ENCODE peak calls at places on chromosome 22, in seven cellular contexts. One of them, this sample, is unnamed.

GRCh38 chr22:43465291-43466015 is 53.6 kb downstream of the MPPED1 start:
- DNase-seq in H1: no peak
- DNase-seq in SK-N-SH: no peak
- DNase-seq in GM12892: no peak
- DNase-seq in transverse colon: no peak
- DNase-seq in HepG2: no peak
- DNase-seq in breast epithelium: no peak
- DNase-seq in this sample: no peak

GRCh38 chr22:44096736-44097135 is 72.6 kb downstream of the PARVB start:
- DNase-seq in transverse colon: no peak
- DNase-seq in SK-N-SH: no peak
- DNase-seq in breast epithelium: no peak
- DNase-seq in HepG2: no peak
- DNase-seq in H1: no peak
- DNase-seq in GM12892: no peak
- DNase-seq in this sample: no peak

GRCh38 chr22:25929479-25929878 is 187.5 kb downstream of the MYO18B start:
- DNase-seq in transverse colon: no peak
- DNase-seq in SK-N-SH: no peak
- DNase-seq in HepG2: no peak
- DNase-seq in breast epithelium: no peak
- DNase-seq in GM12892: no peak
- DNase-seq in H1: no peak
- DNase-seq in this sample: no peak

GRCh38 chr22:42939941-42940653 is 74.9 kb downstream of the PACSIN2 start:
- DNase-seq in SK-N-SH: no peak
- DNase-seq in GM12892: no peak
- DNase-seq in HepG2: peak; percentile 88
- DNase-seq in breast epithelium: no peak
- DNase-seq in transverse colon: peak; percentile 71
- DNase-seq in H1: no peak
- DNase-seq in this sample: peak; percentile 95

GRCh38 chr22:22074634-22075381 is 92.2 kb upstream of the TOP3B start:
- DNase-seq in GM12892: no peak
- DNase-seq in H1: no peak
- DNase-seq in HepG2: no peak
- DNase-seq in SK-N-SH: no peak
- DNase-seq in breast epithelium: no peak
- DNase-seq in transverse colon: no peak
- DNase-seq in this sample: no peak

GRCh38 chr22:38843716-38844660 is at the start of gene NPTXR:
- DNase-seq in SK-N-SH: peak; percentile 90
- DNase-seq in breast epithelium: no peak
- DNase-seq in GM12892: no peak
- DNase-seq in H1: no peak
- DNase-seq in HepG2: peak; percentile 30
- DNase-seq in transverse colon: peak; percentile 36
- DNase-seq in this sample: peak; percentile 16

GRCh38 chr22:35072939-35073338 is 7.0 kb downstream of the ISX start:
- DNase-seq in HepG2: no peak
- DNase-seq in H1: no peak
- DNase-seq in breast epithelium: no peak
- DNase-seq in transverse colon: no peak
- DNase-seq in GM12892: no peak
- DNase-seq in SK-N-SH: no peak
- DNase-seq in this sample: no peak

GRCh38 chr22:49904040-49904369 is 14.2 kb downstream of the ALG12 start:
- DNase-seq in transverse colon: no peak
- DNase-seq in breast epithelium: no peak
- DNase-seq in H1: no peak
- DNase-seq in GM12892: no peak
- DNase-seq in SK-N-SH: no peak
- DNase-seq in HepG2: no peak
- DNase-seq in this sample: no peak

GRCh38 chr22:43520632-43521039 is 108.8 kb downstream of the MPPED1 start:
- DNase-seq in transverse colon: no peak
- DNase-seq in breast epithelium: no peak
- DNase-seq in SK-N-SH: no peak
- DNase-seq in HepG2: no peak
- DNase-seq in H1: no peak
- DNase-seq in GM12892: no peak
- DNase-seq in this sample: no peak

GRCh38 chr22:46121079-46121478 is 29.2 kb upstream of the PPARA start:
- DNase-seq in SK-N-SH: no peak
- DNase-seq in H1: no peak
- DNase-seq in HepG2: no peak
- DNase-seq in breast epithelium: no peak
- DNase-seq in GM12892: no peak
- DNase-seq in transverse colon: no peak
- DNase-seq in this sample: no peak

GRCh38 chr22:45934659-45935341 is 42.2 kb downstream of the WNT7B start:
- DNase-seq in transverse colon: no peak
- DNase-seq in SK-N-SH: peak; percentile 79
- DNase-seq in breast epithelium: peak; percentile 62
- DNase-seq in GM12892: no peak
- DNase-seq in HepG2: peak; percentile 27
- DNase-seq in H1: no peak
- DNase-seq in this sample: no peak

GRCh38 chr22:46783721-46784120 is 21.3 kb downstream of the TBC1D22A start:
- DNase-seq in SK-N-SH: no peak
- DNase-seq in H1: no peak
- DNase-seq in breast epithelium: no peak
- DNase-seq in transverse colon: no peak
- DNase-seq in HepG2: no peak
- DNase-seq in GM12892: no peak
- DNase-seq in this sample: no peak

GRCh38 chr22:36334081-36334831 is 53.5 kb downstream of the MYH9 start:
- DNase-seq in transverse colon: peak; percentile 52
- DNase-seq in SK-N-SH: no peak
- DNase-seq in GM12892: no peak
- DNase-seq in breast epithelium: no peak
- DNase-seq in HepG2: no peak
- DNase-seq in H1: no peak
- DNase-seq in this sample: no peak

DNA sequence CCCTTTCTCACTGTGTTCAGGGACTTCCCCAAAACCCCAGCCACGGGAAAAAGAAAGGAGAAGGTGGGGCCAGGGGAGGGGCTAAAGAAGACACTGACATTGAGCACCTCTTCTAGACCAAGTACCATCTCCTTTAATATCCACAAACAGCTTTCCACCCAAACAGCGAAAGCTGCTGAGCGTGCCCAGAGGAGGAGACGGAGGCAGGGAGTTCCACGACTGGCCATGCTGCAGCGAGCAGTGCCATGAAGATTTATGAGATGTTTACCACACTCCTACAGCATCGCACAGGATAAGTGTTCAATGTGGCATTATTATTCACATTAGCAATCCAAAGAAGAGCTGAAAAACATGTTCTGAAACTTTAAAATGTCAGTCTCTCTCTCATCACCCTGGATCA is 127.4 kb downstream of the LARGE1 start:
- DNase-seq in SK-N-SH: no peak
- DNase-seq in GM12892: no peak
- DNase-seq in breast epithelium: no peak
- DNase-seq in HepG2: no peak
- DNase-seq in transverse colon: no peak
- DNase-seq in H1: no peak
- DNase-seq in this sample: no peak
- TF ChIP-seq POLR2AphosphoS5 in SK-N-SH: no peak
- TF ChIP-seq POLR2AphosphoS5 in GM12892: no peak
- TF ChIP-seq POLR2AphosphoS5 in breast epithelium: no peak
- TF ChIP-seq POLR2AphosphoS5 in HepG2: no peak
- TF ChIP-seq POLR2AphosphoS5 in transverse colon: no peak
- TF ChIP-seq POLR2AphosphoS5 in H1: no peak
- TF ChIP-seq POLR2AphosphoS5 in this sample: no peak

GRCh38 chr22:20127318-20127868 is 4.2 kb upstream of the ZDHHC8 start:
- DNase-seq in HepG2: no peak
- DNase-seq in breast epithelium: no peak
- DNase-seq in SK-N-SH: no peak
- DNase-seq in H1: no peak
- DNase-seq in GM12892: no peak
- DNase-seq in transverse colon: no peak
- DNase-seq in this sample: no peak

GRCh38 chr22:20127869-20128618 is 3.6 kb upstream of the ZDHHC8 start:
- DNase-seq in SK-N-SH: no peak
- DNase-seq in GM12892: no peak
- DNase-seq in H1: no peak
- DNase-seq in HepG2: no peak
- DNase-seq in transverse colon: no peak
- DNase-seq in breast epithelium: no peak
- DNase-seq in this sample: no peak

GRCh38 chr22:20128619-20128901 is 3.0 kb upstream of the ZDHHC8 start:
- DNase-seq in SK-N-SH: no peak
- DNase-seq in GM12892: no peak
- DNase-seq in HepG2: no peak
- DNase-seq in breast epithelium: no peak
- DNase-seq in H1: no peak
- DNase-seq in transverse colon: no peak
- DNase-seq in this sample: no peak

GRCh38 chr22:20125201-20126174 is 6.1 kb upstream of the ZDHHC8 start:
- DNase-seq in HepG2: no peak
- DNase-seq in GM12892: no peak
- DNase-seq in breast epithelium: no peak
- DNase-seq in H1: no peak
- DNase-seq in transverse colon: no peak
- DNase-seq in SK-N-SH: no peak
- DNase-seq in this sample: no peak

DNA sequence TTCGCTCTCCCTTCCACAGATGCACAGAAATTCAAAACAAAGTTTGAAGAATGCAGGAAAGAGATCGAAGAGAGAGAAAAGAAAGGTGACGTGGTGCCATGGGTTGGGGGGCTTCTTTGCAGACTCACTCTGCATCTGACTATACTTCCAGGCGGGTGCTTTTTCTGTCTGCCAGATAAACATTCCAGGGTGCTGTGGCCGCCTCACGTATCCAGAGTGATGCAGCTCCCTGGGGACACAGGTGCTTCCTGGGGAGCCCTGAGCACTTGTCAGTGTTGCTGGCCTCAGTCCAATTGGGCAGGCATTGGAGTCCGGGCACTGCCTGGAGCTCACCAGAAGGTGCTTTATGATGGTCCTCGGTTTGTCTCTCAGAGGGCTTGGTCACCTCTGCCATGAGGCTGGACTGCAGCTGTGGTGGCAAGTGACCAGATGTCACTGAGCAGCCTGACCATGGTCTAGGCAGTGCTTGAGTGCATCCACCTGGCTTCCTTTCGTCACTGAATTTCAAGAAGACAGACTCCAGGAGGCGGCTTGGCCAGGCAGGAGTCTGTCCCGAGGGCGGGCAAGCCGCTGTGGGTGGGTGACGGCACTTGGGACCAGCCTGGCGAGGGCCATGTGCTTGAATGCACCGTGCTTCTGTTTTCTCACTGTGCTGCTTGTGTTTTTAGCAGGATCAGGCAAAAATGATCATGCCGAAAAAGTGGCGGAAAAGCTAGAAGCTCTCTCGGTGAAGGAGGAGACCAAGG is 5.1 kb upstream of the ZDHHC8 start:
- DNase-seq in transverse colon: no peak
- DNase-seq in H1: no peak
- DNase-seq in HepG2: no peak
- DNase-seq in SK-N-SH: no peak
- DNase-seq in GM12892: no peak
- DNase-seq in breast epithelium: no peak
- DNase-seq in this sample: no peak
- TF ChIP-seq POLR2AphosphoS5 in transverse colon: no peak
- TF ChIP-seq POLR2AphosphoS5 in H1: peak; percentile 72
- TF ChIP-seq POLR2AphosphoS5 in HepG2: no peak
- TF ChIP-seq POLR2AphosphoS5 in SK-N-SH: no peak
- TF ChIP-seq POLR2AphosphoS5 in GM12892: no peak
- TF ChIP-seq POLR2AphosphoS5 in breast epithelium: no peak
- TF ChIP-seq POLR2AphosphoS5 in this sample: no peak

GRCh38 chr22:32990187-32990586 is 68.0 kb downstream of the SYN3 start:
- DNase-seq in HepG2: no peak
- DNase-seq in H1: no peak
- DNase-seq in transverse colon: no peak
- DNase-seq in GM12892: no peak
- DNase-seq in SK-N-SH: no peak
- DNase-seq in breast epithelium: no peak
- DNase-seq in this sample: no peak

GRCh38 chr22:32994921-32995320 is 63.3 kb downstream of the SYN3 start:
- DNase-seq in SK-N-SH: peak; percentile 51
- DNase-seq in transverse colon: no peak
- DNase-seq in H1: no peak
- DNase-seq in HepG2: peak; percentile 43
- DNase-seq in GM12892: no peak
- DNase-seq in breast epithelium: no peak
- DNase-seq in this sample: no peak

GRCh38 chr22:32992821-32993220 is 65.4 kb downstream of the SYN3 start:
- DNase-seq in breast epithelium: no peak
- DNase-seq in SK-N-SH: no peak
- DNase-seq in GM12892: no peak
- DNase-seq in transverse colon: no peak
- DNase-seq in H1: no peak
- DNase-seq in HepG2: no peak
- DNase-seq in this sample: no peak

GRCh38 chr22:32994046-32994827 is 63.9 kb downstream of the SYN3 start:
- DNase-seq in H1: no peak
- DNase-seq in GM12892: no peak
- DNase-seq in transverse colon: no peak
- DNase-seq in HepG2: no peak
- DNase-seq in SK-N-SH: no peak
- DNase-seq in breast epithelium: no peak
- DNase-seq in this sample: no peak

DNA sequence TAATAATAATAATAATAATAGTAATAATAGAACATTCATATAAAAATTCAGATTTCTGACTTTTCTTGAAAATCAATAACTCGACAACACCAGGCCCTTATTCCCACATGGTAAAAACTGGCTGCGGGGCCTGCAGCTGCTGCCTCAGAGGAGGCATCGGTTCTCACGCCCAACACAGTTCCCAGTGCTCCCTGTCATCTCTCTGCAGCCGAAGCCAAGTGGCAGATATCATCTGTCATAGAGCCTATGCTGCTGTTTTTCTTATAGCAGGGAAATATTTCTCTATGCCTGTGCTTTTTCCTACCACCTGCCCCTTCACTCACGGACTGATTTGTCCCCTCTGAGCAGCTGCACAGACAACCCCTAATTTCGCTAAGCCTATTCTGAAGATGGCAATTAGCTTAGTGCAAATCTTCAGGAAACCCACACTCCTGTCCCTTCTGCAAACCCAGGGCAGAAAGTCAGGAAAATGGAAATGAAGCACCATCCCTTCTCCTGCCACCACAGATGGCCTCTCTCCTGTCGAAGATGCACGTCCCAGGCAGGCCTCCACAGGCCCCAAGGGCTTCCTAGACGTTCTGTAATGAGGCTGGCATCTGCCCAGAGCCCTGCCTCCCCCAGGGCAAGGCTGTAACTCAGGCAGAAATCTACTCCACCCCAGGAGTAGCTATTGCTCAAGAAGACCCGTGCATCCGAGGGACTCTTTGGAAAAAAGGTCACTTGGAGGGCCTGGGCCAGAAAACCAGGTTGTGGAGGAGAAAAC is 66.6 kb downstream of the SYN3 start:
- DNase-seq in HepG2: no peak
- DNase-seq in SK-N-SH: peak; percentile 49
- DNase-seq in breast epithelium: no peak
- DNase-seq in H1: no peak
- DNase-seq in transverse colon: no peak
- DNase-seq in GM12892: no peak
- DNase-seq in this sample: no peak
- TF ChIP-seq POLR2AphosphoS5 in HepG2: no peak
- TF ChIP-seq POLR2AphosphoS5 in SK-N-SH: no peak
- TF ChIP-seq POLR2AphosphoS5 in breast epithelium: peak; percentile 32
- TF ChIP-seq POLR2AphosphoS5 in H1: no peak
- TF ChIP-seq POLR2AphosphoS5 in transverse colon: no peak
- TF ChIP-seq POLR2AphosphoS5 in GM12892: no peak
- TF ChIP-seq POLR2AphosphoS5 in this sample: no peak

GRCh38 chr22:29435236-29435635 is 3.1 kb upstream of the RFPL1 start:
- DNase-seq in breast epithelium: no peak
- DNase-seq in transverse colon: no peak
- DNase-seq in H1: no peak
- DNase-seq in HepG2: no peak
- DNase-seq in SK-N-SH: no peak
- DNase-seq in GM12892: no peak
- DNase-seq in this sample: no peak
- TF ChIP-seq POLR2AphosphoS5 in breast epithelium: no peak
- TF ChIP-seq POLR2AphosphoS5 in transverse colon: no peak
- TF ChIP-seq POLR2AphosphoS5 in H1: no peak
- TF ChIP-seq POLR2AphosphoS5 in HepG2: no peak
- TF ChIP-seq POLR2AphosphoS5 in SK-N-SH: no peak
- TF ChIP-seq POLR2AphosphoS5 in GM12892: no peak
- TF ChIP-seq POLR2AphosphoS5 in this sample: no peak

This sample was measured in endothelial cell of umbilical vein.